ENCODE peak calls at places on chromosomes 13 and 19, in eight cellular contexts. L is upper lobe of left lung, U is WTC11, T is keratinocyte, W is GM23338, G is astrocyte of the cerebellum, C is psoas muscle, Q is left ventricle myocardium inferior. J is an unnamed sample.

GRCh38 chr19:44960906-44961734 is 5.9 kb downstream of the CLPTM1 start:
- DNase-seq in Q (no peak), W (no peak), U (no peak), T (no peak), C (no peak), G (no peak), L (no peak), J (no peak)

GRCh38 chr19:1244693-1245451 is 3.3 kb downstream of the ATP5F1D start:
- DNase-seq in T (no peak), U (no peak), W (no peak), L (peak), Q (peak), C (peak), G (no peak), J (no peak)

GRCh38 chr19:1856698-1857603 is 6.4 kb downstream of the KLF16 start:
- DNase-seq in U (peak), T (no peak), L (peak), G (no peak), C (peak), Q (peak), W (peak), J (peak)

GRCh38 chr13:102128216-102128800 is 273.5 kb downstream of the FGF14 start:
- DNase-seq in C (no peak), U (no peak), Q (no peak), T (peak), L (no peak), W (no peak), G (peak), J (peak)

GRCh38 chr13:50244913-50245574 is 229.8 kb downstream of the KCNRG start:
- DNase-seq in W (no peak), G (peak), U (no peak), T (no peak), Q (no peak), L (no peak), C (no peak), J (peak)

GRCh38 chr13:32031025-32031814 is at the start of gene FRY:
- DNase-seq in U (peak), Q (peak), T (no peak), L (peak), G (no peak), C (peak), W (peak), J (peak)

GRCh38 chr13:110371550-110372465 is 64.7 kb downstream of the COL4A2 start:
- DNase-seq in T (no peak), U (no peak), G (no peak), C (no peak), Q (no peak), L (peak), W (no peak), J (no peak)

GRCh38 chr19:42528354-42529247 is at the start of gene CEACAM1:
- DNase-seq in L (no peak), C (no peak), W (no peak), Q (no peak), U (no peak), G (no peak), T (no peak), J (no peak)

GRCh38 chr13:33676045-33676699 is 141.8 kb upstream of the RFC3 start:
- DNase-seq in G (no peak), C (no peak), L (no peak), T (no peak), Q (no peak), U (no peak), W (no peak), J (peak)

GRCh38 chr19:38836438-38837303 is 5.1 kb upstream of the ECH1 start:
- DNase-seq in C (peak), W (no peak), G (no peak), L (no peak), U (no peak), Q (no peak), T (no peak), J (no peak)

GRCh38 chr13:62887046-62887445 is 1471.4 kb upstream of the PCDH20 start:
- DNase-seq in T (no peak), L (peak), W (no peak), Q (no peak), U (no peak), G (no peak), C (no peak), J (no peak)
- TF ChIP-seq CTCF in T (no peak), L (no peak), W (no peak), Q (no peak), U (no peak), G (no peak), C (no peak), J (no peak)

GRCh38 chr19:32238076-32238475 is 107.3 kb upstream of the ZNF507 start:
- DNase-seq in Q (no peak), W (no peak), T (no peak), G (no peak), C (no peak), L (no peak), U (no peak), J (no peak)
- TF ChIP-seq CTCF in Q (no peak), W (no peak), T (no peak), G (no peak), C (no peak), L (no peak), U (no peak), J (no peak)

DNA sequence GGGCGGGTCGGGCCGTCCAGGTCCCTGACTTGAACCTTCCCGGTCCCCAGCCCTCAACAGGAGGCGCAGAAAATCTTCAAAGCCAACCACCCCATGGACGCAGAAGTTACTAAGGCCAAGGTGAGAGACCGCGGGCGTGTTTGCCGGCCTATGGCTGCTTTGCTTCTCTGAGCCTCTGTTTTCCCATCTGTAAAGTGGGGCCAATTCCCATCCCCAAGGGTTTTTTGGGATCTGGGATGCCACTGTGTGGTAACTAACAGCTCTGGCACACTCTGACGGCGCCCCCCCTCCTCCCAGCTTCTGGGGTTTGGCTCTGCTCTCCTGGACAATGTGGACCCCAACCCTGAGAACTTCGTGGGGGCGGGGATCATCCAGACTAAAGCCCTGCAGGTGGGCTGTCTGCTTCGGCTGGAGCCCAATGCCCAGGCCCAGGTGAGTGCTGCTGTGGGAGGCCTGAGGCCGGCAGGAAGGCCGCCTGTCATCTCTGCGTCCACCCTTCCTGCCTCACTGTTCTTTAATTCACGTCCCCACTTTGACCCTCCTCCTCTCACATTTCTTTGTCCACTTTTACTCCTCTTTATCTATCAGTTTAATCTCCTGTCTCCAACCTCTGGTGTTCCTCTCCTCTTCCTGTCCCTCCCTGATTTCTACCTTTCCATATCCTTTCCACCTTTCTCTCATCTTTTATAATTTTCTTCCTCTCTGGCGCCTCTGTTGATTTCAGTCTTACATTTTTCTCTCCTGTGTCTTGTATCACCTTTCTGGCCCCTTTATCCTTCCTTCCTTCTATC is 7.1 kb downstream of the FUZ start:
- DNase-seq in G (no peak), Q (no peak), W (no peak), U (no peak), L (no peak), C (no peak), T (no peak), J (no peak)
- TF ChIP-seq CTCF in G (no peak), Q (no peak), W (no peak), U (no peak), L (no peak), C (no peak), T (no peak), J (no peak)

GRCh38 chr19:56222901-56223300 is 20.8 kb downstream of the ZSCAN5C start:
- DNase-seq in G (no peak), W (no peak), T (no peak), Q (no peak), C (no peak), L (no peak), U (peak), J (no peak)
- TF ChIP-seq CTCF in G (no peak), W (peak), T (no peak), Q (no peak), C (no peak), L (no peak), U (no peak), J (no peak)